ENCODE peak calls at places on chromosomes 4 and X, in five cellular contexts. G is K562, X is A549, H is IMR-90, V is SK-N-SH. W is an unnamed sample.

GRCh38 chr4:11426716-11427115 is 2.0 kb downstream of the HS3ST1 start:
- DNase-seq in G (no peak), V (no peak), X (no peak), H (no peak), W (no peak)

GRCh38 chrX:12881914-12882313 is 15.0 kb downstream of the TLR7 start:
- DNase-seq in H (no peak), V (no peak), X (no peak), G (no peak), W (peak; percentile 31)

GRCh38 chr4:83124079-83124780 is 9.7 kb upstream of the PLAC8 start:
- DNase-seq in H (peak; percentile 2), V (no peak), G (no peak), X (no peak), W (no peak)

GRCh38 chr4:33104190-33104773 is 2384.1 kb downstream of the PCDH7 start:
- DNase-seq in H (no peak), V (no peak), X (no peak), G (no peak), W (peak; percentile 2)

GRCh38 chrX:29652484-29652883 is 562.9 kb upstream of the MAGEB2 start:
- DNase-seq in G (no peak), X (no peak), V (no peak), H (peak; percentile 82), W (no peak)

GRCh38 chr4:119525005-119525749 is 103.4 kb downstream of the PDE5A start:
- DNase-seq in H (peak; percentile 91), G (no peak), X (no peak), V (no peak), W (no peak)

GRCh38 chrX:153723351-153724251 is 586 bp downstream of the BCAP31 start:
- DNase-seq in G (peak; percentile 62), V (peak; percentile 68), X (peak; percentile 66), H (peak; percentile 37), W (no peak)

GRCh38 chr4:17315459-17315858 is 196.4 kb downstream of the QDPR start:
- DNase-seq in X (no peak), G (no peak), H (no peak), V (no peak), W (no peak)

GRCh38 chr4:36317731-36318130 is 36.3 kb downstream of the DTHD1 start:
- DNase-seq in G (no peak), V (no peak), X (no peak), H (no peak), W (no peak)

GRCh38 chr4:36321176-36321575 is 39.8 kb downstream of the DTHD1 start:
- DNase-seq in H (no peak), G (no peak), V (no peak), X (no peak), W (no peak)

GRCh38 chr4:36322921-36323354 is 41.5 kb downstream of the DTHD1 start:
- DNase-seq in H (no peak), G (no peak), X (no peak), V (no peak), W (peak; percentile 64)

GRCh38 chr4:36323801-36324419 is 42.5 kb downstream of the DTHD1 start:
- DNase-seq in V (no peak), X (no peak), H (no peak), G (no peak), W (no peak)

GRCh38 chr4:36320130-36320902 is 38.9 kb downstream of the DTHD1 start:
- DNase-seq in V (no peak), G (no peak), X (no peak), H (no peak), W (peak; percentile 54)
- H3K4me3 ChIP-seq in V (no peak overlapping the region), G (no peak overlapping the region), X (no peak overlapping the region), H (no peak overlapping the region), W (no peak overlapping the region)

GRCh38 chr4:4673070-4673469 is 131.2 kb upstream of the STX18 start:
- DNase-seq in G (peak; percentile 100), H (no peak), X (peak; percentile 60), V (peak; percentile 44), W (no peak)
- TF ChIP-seq SMC3 in G (no peak), H (no peak), X (no peak), V (no peak), W (no peak)

GRCh38 chr4:74098628-74098995 is 383 bp downstream of the CXCL2 start:
- DNase-seq in G (no peak), V (no peak), X (no peak), H (no peak), W (no peak)
- H3K4me3 ChIP-seq in G (peak overlapping the region; percentile 75), V (peak overlapping the region; percentile 68), X (peak overlapping the region; percentile 85), H (peak overlapping the region; percentile 52), W (no peak overlapping the region)

GRCh38 chr4:154927126-154927525 is 146.1 kb downstream of the RBM46 start:
- DNase-seq in X (no peak), V (no peak), H (no peak), G (no peak), W (no peak)

DNA sequence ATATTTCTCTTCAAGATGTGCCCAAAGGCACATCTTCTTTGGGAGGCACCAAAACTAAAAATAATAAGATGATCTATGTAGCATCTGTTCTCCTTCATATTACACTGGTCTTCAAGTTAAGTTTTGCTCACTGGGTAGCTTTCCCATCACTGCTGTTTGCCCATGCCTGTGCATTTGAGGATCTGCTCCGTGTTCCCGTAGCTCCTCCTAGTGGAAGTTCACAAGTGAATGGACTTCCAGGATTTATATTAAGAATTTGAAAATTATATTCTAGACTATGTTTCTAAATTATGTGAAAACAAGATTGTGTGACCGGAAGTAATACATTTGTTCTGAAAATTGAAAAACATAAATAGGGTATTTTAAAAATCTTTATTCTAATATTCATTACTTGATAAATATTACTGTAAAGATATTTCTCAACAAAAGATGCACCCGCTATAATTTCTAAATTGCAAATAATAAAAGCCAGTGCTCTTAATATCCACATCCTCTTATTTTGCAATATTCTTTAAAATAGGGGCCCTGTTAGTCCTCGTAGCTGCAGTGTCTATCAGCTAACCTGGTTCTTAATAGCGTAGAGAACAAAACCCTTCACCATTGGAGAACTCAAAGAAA is 147.7 kb downstream of the RBM46 start:
- DNase-seq in G (no peak), V (peak; percentile 31), X (peak; percentile 10), H (peak; percentile 55), W (no peak)
- TF ChIP-seq SMC3 in G (no peak), V (peak; percentile 27), X (peak; percentile 41), H (peak; percentile 59), W (no peak)

GRCh38 chrX:143002206-143002605 is 23.5 kb upstream of the SPANXN4 start:
- DNase-seq in G (no peak), H (no peak), X (no peak), V (no peak), W (no peak)

GRCh38 chrX:142994988-142995387 is 30.7 kb upstream of the SPANXN4 start:
- DNase-seq in X (no peak), V (no peak), G (no peak), H (no peak), W (no peak)

GRCh38 chrX:142999209-142999720 is 26.5 kb upstream of the SPANXN4 start:
- DNase-seq in V (no peak), X (no peak), G (no peak), H (no peak), W (no peak)

GRCh38 chrX:142998447-142999208 is 27.1 kb upstream of the SPANXN4 start:
- DNase-seq in X (no peak), G (no peak), V (no peak), H (no peak), W (no peak)
- H3K4me3 ChIP-seq in X (no peak overlapping the region), G (no peak overlapping the region), V (no peak overlapping the region), H (no peak overlapping the region), W (no peak overlapping the region)

GRCh38 chr4:27278615-27279014 is 418.0 kb downstream of the STIM2 start:
- DNase-seq in G (peak; percentile 11), V (no peak), H (peak; percentile 7), X (no peak), W (no peak)
- TF ChIP-seq SMC3 in G (no peak), V (no peak), H (no peak), X (no peak), W (no peak)